ENCODE peak calls at places on chromosomes 3 and 15, in seven cellular contexts. A is PC-9; G is activated naive CD4-positive, alpha-beta T cell treated with anti-CD3 and anti-CD28 coated beads for 36 hours; Q is activated naive CD8-positive, alpha-beta T cell treated with anti-CD3 and anti-CD28 coated beads, Interleukin-2, amount 50 U/mL, for 24 hours; L is upper lobe of right lung; D is naive thymus-derived CD8-positive, alpha-beta T cell; V is AG08396. M is an unnamed sample.

GRCh38 chr15:37090543-37091175 is 9.7 kb downstream of the MEIS2 start:
- DNase-seq in A (no peak), G (no peak), Q (no peak), L (no peak), D (no peak), V (no peak), M (no peak)

GRCh38 chr3:153165211-153165815 is 3.3 kb downstream of the RAP2B start:
- DNase-seq in A (no peak), G (no peak), Q (no peak), L (no peak), D (no peak), V (no peak), M (no peak)

GRCh38 chr3:193488741-193489140 is 66.0 kb downstream of the ATP13A4 start:
- DNase-seq in A (no peak), G (no peak), Q (no peak), L (no peak), D (no peak), V (no peak), M (no peak)

GRCh38 chr3:168094580-168094876 is 1.2 kb downstream of the GOLIM4 start:
- DNase-seq in A (no peak), G (no peak), Q (no peak), L (no peak), D (no peak), V (no peak), M (no peak)

GRCh38 chr3:114290911-114291901 is 2.6 kb upstream of the TIGIT start:
- DNase-seq in A (peak; percentile 53), G (peak; percentile 93), Q (peak; percentile 97), L (peak; percentile 76), D (peak; percentile 82), V (peak; percentile 73), M (peak; percentile 90)

GRCh38 chr15:36688310-36689102 is 109.1 kb downstream of the CDIN1 start:
- DNase-seq in A (no peak), G (no peak), Q (no peak), L (no peak), D (no peak), V (peak; percentile 6), M (no peak)

GRCh38 chr15:52440414-52440813 is 88.3 kb downstream of the MYO5A start:
- DNase-seq in A (peak; percentile 4), G (peak; percentile 56), Q (peak; percentile 16), L (no peak), D (no peak), V (no peak), M (no peak)

GRCh38 chr15:82535566-82536408 is 4.5 kb downstream of the RPS17 start:
- DNase-seq in A (no peak), G (no peak), Q (no peak), L (no peak), D (no peak), V (no peak), M (no peak)

GRCh38 chr3:9111349-9112265 is 137.8 kb downstream of the SRGAP3 start:
- DNase-seq in A (no peak), G (no peak), Q (peak; percentile 12), L (no peak), D (no peak), V (peak; percentile 35), M (peak; percentile 29)

GRCh38 chr3:152222327-152222726 is 46.4 kb upstream of the MBNL1 start:
- DNase-seq in A (no peak), G (no peak), Q (no peak), L (no peak), D (no peak), V (peak; percentile 44), M (no peak)

GRCh38 chr15:63463793-63464192 is 40.6 kb upstream of the USP3 start:
- DNase-seq in A (no peak), G (no peak), Q (no peak), L (no peak), D (no peak), V (no peak), M (no peak)

GRCh38 chr3:10303785-10304184 is 11.0 kb upstream of the GHRL start:
- DNase-seq in A (no peak), G (no peak), Q (no peak), L (no peak), D (no peak), V (no peak), M (no peak)

GRCh38 chr15:41482070-41482469 is 11.6 kb upstream of the ITPKA start:
- DNase-seq in A (no peak), G (no peak), Q (no peak), L (no peak), D (no peak), V (no peak), M (no peak)

GRCh38 chr15:96334705-96335428 is 4.4 kb downstream of the NR2F2 start:
- DNase-seq in A (no peak), G (no peak), Q (no peak), L (no peak), D (no peak), V (peak; percentile 7), M (no peak)

M was measured in endothelial cell.